ENCODE peak calls at places on chromosomes 13 and 19, in four cellular contexts. B, K, W and T are unnamed samples.

GRCh38 chr13:31859546-31859945 is 120.2 kb downstream of the RXFP2 start:
- DNase-seq in B (no peak), K (no peak), W (no peak), T (no peak)

GRCh38 chr19:48881741-48882657 is 9.8 kb downstream of the PPP1R15A start:
- DNase-seq in B (no peak), K (peak), W (no peak), T (peak)

GRCh38 chr19:47992070-47992469 is at the start of gene BSPH1:
- DNase-seq in B (no peak), K (no peak), W (no peak), T (no peak)

GRCh38 chr19:55777528-55777927 is 8.6 kb downstream of the RFPL4AL1 start:
- DNase-seq in B (no peak), K (peak), W (no peak), T (no peak)

GRCh38 chr13:99737456-99737855 is 234.1 kb downstream of the ZIC5 start:
- DNase-seq in B (no peak), K (no peak), W (no peak), T (no peak)

GRCh38 chr13:31850041-31850440 is 110.7 kb downstream of the RXFP2 start:
- DNase-seq in B (no peak), K (no peak), W (no peak), T (no peak)

GRCh38 chr13:111599791-111600190 is 279.3 kb downstream of the TEX29 start:
- DNase-seq in B (no peak), K (no peak), W (no peak), T (no peak)

GRCh38 chr13:95740921-95741320 is 64.0 kb downstream of the DNAJC3 start:
- DNase-seq in B (no peak), K (no peak), W (no peak), T (no peak)

GRCh38 chr13:23349127-23349897 is 84.2 kb downstream of the SACS start:
- DNase-seq in B (no peak), K (no peak), W (no peak), T (no peak)

GRCh38 chr19:40284501-40285352 is at the start of gene AKT2:
- DNase-seq in B (peak), K (peak), W (peak), T (no peak)

GRCh38 chr13:48978942-48979601 is 3.4 kb downstream of the FNDC3A start:
- DNase-seq in B (no peak), K (peak), W (no peak), T (no peak)

GRCh38 chr13:67229438-67230242 is 496 bp downstream of the PCDH9 start:
- DNase-seq in B (no peak), K (no peak), W (no peak), T (no peak)

GRCh38 chr19:6109947-6110346 is 353 bp downstream of the RFX2 start:
- DNase-seq in B (no peak), K (no peak), W (no peak), T (no peak)

GRCh38 chr13:113267642-113268405 is 29.2 kb upstream of the LAMP1 start:
- DNase-seq in B (no peak), K (no peak), W (no peak), T (no peak)

GRCh38 chr13:112960671-112961070 is 8.3 kb upstream of the MCF2L start:
- DNase-seq in B (no peak), K (no peak), W (no peak), T (no peak)

GRCh38 chr13:112452380-112453206 is 76.4 kb downstream of the SPACA7 start:
- DNase-seq in B (no peak), K (no peak), W (no peak), T (no peak)

GRCh38 chr13:83941669-83942335 is 59.5 kb upstream of the SLITRK1 start:
- DNase-seq in B (no peak), K (no peak), W (no peak), T (no peak)

GRCh38 chr19:13841339-13842293 is 35.3 kb upstream of the NANOS3 start:
- DNase-seq in B (no peak), K (no peak), W (no peak), T (peak)

GRCh38 chr19:47369923-47370625 is 21.0 kb downstream of the DHX34 start:
- DNase-seq in B (no peak), K (no peak), W (no peak), T (peak)

GRCh38 chr19:21698215-21698614 is 69.2 kb downstream of the ZNF100 start:
- DNase-seq in B (no peak), K (peak), W (no peak), T (no peak)

GRCh38 chr13:78680611-78681010 is 21.7 kb upstream of the OBI1 start:
- DNase-seq in B (no peak), K (no peak), W (no peak), T (no peak)

GRCh38 chr13:43880930-43881329 is 1.2 kb downstream of the LACC1 start:
- DNase-seq in B (no peak), K (no peak), W (no peak), T (no peak)

GRCh38 chr19:39263912-39264305 is 4.3 kb upstream of the IFNL2 start:
- DNase-seq in B (no peak), K (no peak), W (no peak), T (no peak)

GRCh38 chr13:109516196-109516595 is 270.2 kb downstream of the IRS2 start:
- DNase-seq in B (no peak), K (no peak), W (no peak), T (no peak)

GRCh38 chr19:5002143-5002542 is 33.2 kb downstream of the KDM4B start:
- DNase-seq in B (no peak), K (no peak), W (no peak), T (no peak)

GRCh38 chr19:5005096-5005495 is 36.2 kb downstream of the KDM4B start:
- DNase-seq in B (no peak), K (no peak), W (no peak), T (no peak)

GRCh38 chr19:5006201-5006600 is 37.3 kb downstream of the KDM4B start:
- DNase-seq in B (no peak), K (no peak), W (no peak), T (no peak)

GRCh38 chr19:5001547-5002131 is 32.7 kb downstream of the KDM4B start:
- DNase-seq in B (no peak), K (peak), W (peak), T (peak)

DNA sequence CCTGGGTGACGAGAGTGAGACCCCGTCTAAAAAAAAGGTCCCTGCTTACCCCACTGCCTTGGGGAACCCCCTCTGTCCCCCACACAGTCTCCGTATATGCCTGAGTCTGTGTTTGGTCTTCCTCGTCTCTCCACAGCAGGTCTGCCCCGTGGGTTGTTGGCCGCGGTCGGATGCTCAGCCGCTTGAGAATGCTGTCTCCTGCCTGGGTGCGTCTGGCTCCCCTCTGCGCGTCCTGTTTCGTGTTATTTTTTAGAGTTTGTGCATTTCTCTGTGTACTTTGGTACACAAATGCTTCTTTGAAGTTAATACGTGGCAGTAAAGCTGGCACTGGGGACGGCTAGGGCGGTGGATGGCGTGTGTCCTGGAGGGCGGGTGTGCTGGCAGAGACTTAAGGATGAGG is 34.9 kb downstream of the KDM4B start:
- DNase-seq in B (no peak), K (no peak), W (no peak), T (no peak)
- TF ChIP-seq SPI1 in B (no peak), K (no peak), W (no peak), T (no peak)

GRCh38 chr19:50162988-50163387 is at the start of gene IZUMO2:
- DNase-seq in B (no peak), K (peak), W (no peak), T (no peak)

GRCh38 chr19:50154529-50154928 is 8.6 kb downstream of the IZUMO2 start:
- DNase-seq in B (no peak), K (no peak), W (no peak), T (no peak)

GRCh38 chr19:50155520-50156109 is 7.5 kb downstream of the IZUMO2 start:
- DNase-seq in B (no peak), K (peak), W (no peak), T (no peak)

GRCh38 chr19:50158577-50158976 is 4.5 kb downstream of the IZUMO2 start:
- DNase-seq in B (no peak), K (peak), W (no peak), T (no peak)

GRCh38 chr19:50159078-50159477 is 4.0 kb downstream of the IZUMO2 start:
- DNase-seq in B (no peak), K (no peak), W (no peak), T (no peak)
- TF ChIP-seq SPI1 in B (no peak), K (no peak), W (no peak), T (no peak)

GRCh38 chr13:90926459-90926858 is 421.0 kb upstream of the MIR17HG start:
- DNase-seq in B (no peak), K (no peak), W (no peak), T (no peak)
- TF ChIP-seq SPI1 in B (no peak), K (no peak), W (no peak), T (no peak)

GRCh38 chr19:1130801-1131717 is 27.3 kb downstream of the GPX4 start:
- DNase-seq in B (no peak), K (no peak), W (no peak), T (no peak)
- TF ChIP-seq SPI1 in B (no peak), K (no peak), W (no peak), T (no peak)

GRCh38 chr19:45478454-45479238 is 10.8 kb downstream of the FOSB start:
- DNase-seq in B (peak), K (peak), W (peak), T (peak)

GRCh38 chr19:45477216-45477615 is 9.4 kb downstream of the FOSB start:
- DNase-seq in B (no peak), K (no peak), W (no peak), T (no peak)

GRCh38 chr19:45475537-45476348 is 7.9 kb downstream of the FOSB start:
- DNase-seq in B (no peak), K (no peak), W (no peak), T (no peak)

GRCh38 chr19:45476349-45476717 is 8.5 kb downstream of the FOSB start:
- DNase-seq in B (no peak), K (no peak), W (no peak), T (no peak)

GRCh38 chr19:45477713-45478453 is 10.1 kb downstream of the FOSB start:
- DNase-seq in B (no peak), K (no peak), W (no peak), T (no peak)
- TF ChIP-seq SPI1 in B (no peak), K (no peak), W (no peak), T (no peak)

GRCh38 chr13:25857830-25858229 is 194.0 kb downstream of the SHISA2 start:
- DNase-seq in B (no peak), K (no peak), W (no peak), T (no peak)
- TF ChIP-seq SPI1 in B (no peak), K (no peak), W (no peak), T (peak)

DNA sequence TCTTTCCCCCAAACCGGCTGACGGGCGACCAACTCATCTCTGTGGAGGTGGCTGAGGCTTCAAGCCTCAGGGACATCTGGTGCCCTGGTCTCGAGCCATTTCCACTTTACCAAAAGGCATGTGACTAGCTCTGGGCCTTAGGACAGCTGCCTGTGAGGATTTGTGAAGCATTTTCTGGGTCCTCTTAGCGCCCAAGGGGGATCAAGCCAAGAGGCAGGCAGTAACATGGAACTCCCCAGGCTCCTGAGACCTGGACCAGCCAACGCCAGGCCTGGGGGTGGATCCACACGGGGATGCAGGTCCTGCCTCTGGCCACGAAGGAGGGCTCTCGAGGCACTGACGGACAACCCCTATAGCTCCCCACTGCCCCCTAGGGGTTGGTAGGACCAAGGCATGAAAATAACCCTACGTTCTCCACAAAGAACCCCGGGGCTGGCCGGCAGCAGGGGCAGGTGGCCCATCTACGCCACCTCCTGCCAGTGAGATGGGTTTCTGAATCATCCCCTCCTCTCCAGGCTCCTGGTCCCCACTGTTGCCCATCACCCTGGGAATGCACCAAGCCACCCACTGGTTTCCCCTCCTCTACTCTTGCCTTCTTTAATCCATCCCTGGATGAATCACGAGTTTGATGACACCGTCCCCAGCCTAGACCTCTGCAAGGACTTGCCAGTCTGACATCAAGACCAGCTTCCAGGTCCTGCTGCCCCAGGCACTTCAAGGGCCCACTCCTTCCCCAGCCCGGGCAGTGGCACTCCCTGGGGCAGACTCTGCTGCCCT is 7.0 kb upstream of the MYDGF start:
- DNase-seq in B (no peak), K (peak), W (no peak), T (peak)
- TF ChIP-seq SPI1 in B (no peak), K (no peak), W (no peak), T (no peak)

GRCh38 chr13:92716749-92717148 is 509.9 kb upstream of the GPC6 start:
- DNase-seq in B (no peak), K (no peak), W (no peak), T (no peak)
- TF ChIP-seq SPI1 in B (no peak), K (no peak), W (no peak), T (no peak)

GRCh38 chr19:18558202-18558555 is 509 bp downstream of the KXD1 start:
- DNase-seq in B (no peak), K (no peak), W (no peak), T (no peak)

GRCh38 chr19:18557474-18558201 is at the start of gene KXD1:
- DNase-seq in B (peak), K (peak), W (peak), T (peak)

GRCh38 chr19:18558595-18558994 is 925 bp downstream of the KXD1 start:
- DNase-seq in B (no peak), K (peak), W (no peak), T (peak)

GRCh38 chr19:18562086-18562485 is 4.4 kb downstream of the KXD1 start:
- DNase-seq in B (no peak), K (no peak), W (no peak), T (no peak)

DNA sequence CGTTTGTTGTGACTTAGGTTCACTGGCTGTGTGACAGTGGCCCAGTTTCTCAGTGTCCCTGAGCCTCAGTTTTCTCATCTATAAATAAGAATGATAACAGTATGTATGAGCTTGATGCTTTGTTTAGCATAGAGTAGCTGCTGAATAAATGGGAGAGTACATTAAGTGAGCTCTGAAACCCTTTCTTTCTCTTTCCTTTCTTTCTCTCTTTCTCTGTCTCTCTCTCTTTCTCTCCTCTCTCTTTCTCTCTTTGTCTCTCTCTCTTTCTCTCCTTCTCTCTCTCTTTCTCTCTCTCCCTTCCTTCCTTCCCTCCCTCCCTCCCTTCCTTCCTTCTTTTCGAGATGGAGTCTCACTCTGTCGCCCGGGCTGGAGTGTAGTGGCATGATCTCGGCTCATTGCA is 2.0 kb downstream of the KXD1 start:
- DNase-seq in B (no peak), K (no peak), W (no peak), T (no peak)
- TF ChIP-seq SPI1 in B (no peak), K (no peak), W (no peak), T (no peak)